ENCODE peak calls at places on chromosome 13, in nine cellular contexts. Y is GM12878, W is HCT116, L is heart left ventricle, K is IMR-90, T is body of pancreas, V is HepG2, N is A549, C is right lobe of liver. U is an unnamed sample.

GRCh38 chr13:29569253-29570057 is 26.0 kb downstream of the SLC7A1 start:
- ATAC-seq in Y (no peak), W (no peak), L (no peak), K (peak; percentile 42), T (peak; percentile 71), V (peak; percentile 46), N (no peak), C (peak; percentile 59), U (no peak)

GRCh38 chr13:48500652-48501197 is 32.2 kb downstream of the RCBTB2 start:
- ATAC-seq in Y (peak; percentile 57), W (no peak), L (peak; percentile 73), K (peak; percentile 98), T (no peak), V (peak; percentile 75), N (peak; percentile 43), C (peak; percentile 44), U (peak; percentile 63)

GRCh38 chr13:97250560-97250959 is 28.4 kb downstream of the MBNL2 start:
- ATAC-seq in Y (no peak), W (no peak), L (peak; percentile 36), K (no peak), T (no peak), V (no peak), N (peak; percentile 38), C (no peak), U (no peak)

GRCh38 chr13:100229603-100230002 is 140.7 kb downstream of the PCCA start:
- ATAC-seq in Y (no peak), W (no peak), L (no peak), K (no peak), T (no peak), V (no peak), N (no peak), C (no peak), U (no peak)

GRCh38 chr13:48158290-48158689 is 63.4 kb upstream of the MED4 start:
- ATAC-seq in Y (peak; percentile 65), W (no peak), L (no peak), K (no peak), T (peak; percentile 50), V (no peak), N (no peak), C (no peak), U (no peak)

GRCh38 chr13:56424246-56424645 is 716.5 kb upstream of the PRR20A start:
- ATAC-seq in Y (no peak), W (no peak), L (no peak), K (no peak), T (no peak), V (no peak), N (no peak), C (no peak), U (no peak)

GRCh38 chr13:97477824-97478223 is 43.9 kb downstream of the RAP2A start:
- ATAC-seq in Y (no peak), W (no peak), L (no peak), K (no peak), T (no peak), V (no peak), N (no peak), C (no peak), U (no peak)

GRCh38 chr13:23610966-23611486 is 40.8 kb downstream of the TNFRSF19 start:
- ATAC-seq in Y (peak; percentile 24), W (no peak), L (peak; percentile 79), K (peak; percentile 7), T (no peak), V (no peak), N (no peak), C (peak; percentile 51), U (no peak)

DNA sequence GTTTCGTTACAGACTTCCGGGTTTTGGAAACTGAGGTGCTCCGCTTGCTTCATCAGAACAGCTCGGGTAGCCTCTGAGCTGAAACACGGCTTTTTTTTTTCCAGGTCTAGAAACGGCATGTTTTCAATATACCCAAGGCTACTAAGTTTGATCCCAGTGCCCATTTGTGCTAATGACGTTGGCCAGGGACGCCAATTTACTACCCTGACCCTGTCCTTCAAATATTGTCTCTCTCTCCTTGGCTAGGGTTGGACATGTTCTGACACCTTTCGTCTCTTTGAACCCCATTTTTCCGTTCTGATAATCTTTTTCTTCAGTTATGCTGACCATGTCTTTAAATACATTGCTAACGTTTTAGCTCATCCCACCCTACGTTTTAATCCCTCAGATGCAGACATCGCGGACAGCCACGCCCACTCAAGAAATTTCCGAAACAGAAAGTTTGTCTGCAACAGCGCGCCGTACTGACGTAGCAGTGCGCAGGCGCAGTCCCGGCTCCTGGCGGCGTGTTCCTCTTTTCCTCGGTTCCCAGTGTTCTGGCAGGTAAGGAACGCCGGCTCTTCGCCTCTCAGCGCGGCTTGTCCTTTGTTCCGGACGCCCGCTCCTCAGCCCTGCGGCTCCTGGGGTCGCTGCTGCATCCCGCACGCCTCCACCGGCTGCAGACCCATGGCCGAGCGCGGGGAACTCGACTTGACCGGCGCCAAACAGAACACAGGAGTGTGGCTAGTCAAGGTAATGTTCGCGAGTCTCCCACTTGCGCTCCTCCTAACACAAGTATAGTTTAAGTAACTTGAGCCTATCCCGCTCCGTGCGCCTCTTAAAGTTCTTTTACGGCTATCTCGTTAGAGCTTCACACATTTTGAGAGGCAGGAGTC is at the start of gene GTF2F2:
- ATAC-seq in Y (peak; percentile 87), W (peak; percentile 79), L (peak; percentile 94), K (peak; percentile 89), T (peak; percentile 96), V (peak; percentile 89), N (peak; percentile 89), C (peak; percentile 92), U (peak; percentile 94)
- TF ChIP-seq POLR2A in Y (peak; percentile 79), W (peak; percentile 68), L (no peak), K (peak; percentile 72), T (peak; percentile 62), V (peak; percentile 71), N (peak; percentile 68), C (peak; percentile 51), U (peak; percentile 15)

GRCh38 chr13:75485286-75486062 is 3.5 kb upstream of the TBC1D4 start:
- ATAC-seq in Y (no peak), W (no peak), L (no peak), K (no peak), T (no peak), V (no peak), N (no peak), C (no peak), U (no peak)

GRCh38 chr13:75489502-75490263 is 7.7 kb upstream of the TBC1D4 start:
- ATAC-seq in Y (peak; percentile 85), W (no peak), L (no peak), K (peak; percentile 50), T (peak; percentile 66), V (peak; percentile 50), N (peak; percentile 65), C (peak; percentile 87), U (no peak)

GRCh38 chr13:75486654-75487053 is 4.7 kb upstream of the TBC1D4 start:
- ATAC-seq in Y (no peak), W (no peak), L (no peak), K (no peak), T (no peak), V (no peak), N (no peak), C (no peak), U (no peak)

GRCh38 chr13:75482820-75483079 is 781 bp upstream of the TBC1D4 start:
- ATAC-seq in Y (no peak), W (no peak), L (no peak), K (no peak), T (no peak), V (no peak), N (no peak), C (no peak), U (no peak)

DNA sequence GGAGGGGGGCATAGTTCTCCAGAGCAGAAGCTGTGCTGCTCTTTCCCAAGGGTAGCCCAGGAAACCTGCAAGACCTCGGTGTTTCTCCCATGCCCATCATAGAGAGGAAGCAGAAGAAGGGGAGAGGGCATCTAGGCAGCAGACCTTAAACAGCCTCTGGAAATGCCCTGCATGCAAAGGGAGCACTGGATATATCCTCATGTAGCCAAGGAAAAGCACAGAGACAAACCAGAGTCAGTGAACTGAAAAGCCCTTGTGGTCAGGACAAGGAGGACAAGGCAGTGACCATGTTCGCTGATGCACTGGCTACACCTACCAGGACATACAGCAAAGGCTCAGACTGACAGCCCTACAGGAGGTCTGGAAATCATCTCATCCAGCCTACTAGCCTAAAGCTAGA is 4.2 kb upstream of the TBC1D4 start:
- ATAC-seq in Y (no peak), W (peak; percentile 16), L (no peak), K (no peak), T (no peak), V (peak; percentile 23), N (peak; percentile 7), C (no peak), U (no peak)
- TF ChIP-seq CTCF in Y (no peak), W (peak; percentile 16), L (no peak), K (no peak), T (no peak), V (no peak), N (no peak), C (no peak), U (no peak)

DNA sequence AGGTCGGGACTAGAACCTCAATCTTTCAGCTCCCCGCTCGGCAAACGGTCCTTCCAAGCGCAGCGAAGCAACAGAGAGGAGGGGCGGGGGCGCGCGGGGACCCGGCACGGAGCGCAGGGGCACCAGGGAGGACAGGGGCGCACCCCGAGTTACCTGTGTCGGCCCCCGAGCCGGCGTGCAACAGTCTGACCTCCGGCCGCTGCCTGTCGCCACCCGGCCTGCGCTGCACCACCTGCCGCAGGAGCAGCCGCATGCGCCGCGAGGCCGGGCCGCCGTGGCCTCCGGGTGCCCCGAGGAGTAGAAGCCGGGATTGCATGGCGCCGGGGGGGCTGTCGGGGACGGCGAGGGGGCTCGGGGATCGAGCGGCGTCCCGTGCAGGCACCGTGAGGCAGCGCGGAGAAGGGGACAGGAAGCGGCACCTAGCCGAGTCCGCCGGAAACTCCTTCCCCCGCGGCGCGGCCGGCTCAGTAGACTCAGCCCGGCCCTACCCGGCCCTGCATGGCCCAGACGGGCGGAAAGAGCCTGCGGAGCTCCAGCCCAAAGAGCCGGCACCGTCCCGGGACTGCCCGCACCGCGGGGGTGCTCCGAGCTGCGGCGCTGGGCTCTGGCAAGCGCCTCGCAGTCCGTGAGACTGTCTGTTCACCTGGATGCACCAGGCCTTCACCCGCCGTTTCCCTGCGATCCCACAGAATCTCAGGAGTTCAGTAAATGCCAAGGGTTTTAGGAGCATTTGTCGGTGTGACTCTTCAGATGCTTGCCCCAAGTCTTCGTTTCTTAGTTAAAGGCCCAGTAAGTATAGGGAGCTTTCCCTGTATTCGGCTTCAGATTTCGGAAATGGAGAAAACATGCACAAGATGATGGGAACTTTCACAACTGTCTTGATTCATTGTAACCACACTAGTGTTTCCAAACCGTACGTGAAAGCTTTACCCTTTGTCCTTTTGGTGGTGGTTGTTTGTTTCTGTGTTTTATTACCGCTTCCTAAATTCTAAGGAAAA is at the start of gene VWA8:
- ATAC-seq in Y (peak; percentile 93), W (peak; percentile 91), L (peak; percentile 97), K (peak; percentile 95), T (peak; percentile 94), V (peak; percentile 96), N (peak; percentile 98), C (peak; percentile 93), U (peak; percentile 93)
- TF ChIP-seq POLR2A in Y (peak; percentile 85), W (peak; percentile 63), L (no peak), K (no peak), T (peak; percentile 75), V (peak; percentile 88), N (peak; percentile 66), C (peak; percentile 62), U (peak; percentile 15)

GRCh38 chr13:28530729-28531194 is 35.8 kb upstream of the FLT1 start:
- ATAC-seq in Y (peak; percentile 7), W (peak; percentile 64), L (no peak), K (peak; percentile 44), T (no peak), V (peak; percentile 20), N (peak; percentile 49), C (no peak), U (no peak)

GRCh38 chr13:28528388-28528787 is 33.5 kb upstream of the FLT1 start:
- ATAC-seq in Y (no peak), W (no peak), L (no peak), K (no peak), T (no peak), V (no peak), N (no peak), C (no peak), U (no peak)

GRCh38 chr13:28529836-28530235 is 34.9 kb upstream of the FLT1 start:
- ATAC-seq in Y (no peak), W (no peak), L (no peak), K (no peak), T (no peak), V (no peak), N (no peak), C (no peak), U (no peak)

GRCh38 chr13:28527629-28528028 is 32.7 kb upstream of the FLT1 start:
- ATAC-seq in Y (peak; percentile 42), W (no peak), L (no peak), K (no peak), T (no peak), V (no peak), N (no peak), C (no peak), U (no peak)

GRCh38 chr13:28528848-28529247 is 33.9 kb upstream of the FLT1 start:
- ATAC-seq in Y (no peak), W (no peak), L (no peak), K (no peak), T (no peak), V (no peak), N (no peak), C (no peak), U (no peak)
- TF ChIP-seq CTCF in Y (no peak), W (peak; percentile 39), L (no peak), K (peak; percentile 13), T (no peak), V (no peak), N (no peak), C (peak; percentile 7), U (no peak)

U was measured in gastroesophageal sphincter.